ENCODE peak calls at places on chromosomes 3 and 15, in nine cellular contexts. Y is OCI-LY7, I is HCT116, H is hepatocyte, B is GM23338, R is GM23248, T is neural progenitor cell, S is SK-N-SH, V is MM.1S. K is an unnamed sample.
A peak's percentile ranks its signal among the peaks of the same experiment; 100 is the strongest.

GRCh38 chr3:30448946-30449686 is 157.3 kb upstream of the TGFBR2 start:
- DNase-seq in Y (no peak), I (no peak), H (no peak), B (no peak), R (peak; percentile 37), T (no peak), S (no peak), V (no peak), K (no peak)

GRCh38 chr15:57335326-57336118 is 40.8 kb upstream of the CGNL1 start:
- DNase-seq in Y (no peak), I (no peak), H (no peak), B (no peak), R (no peak), T (no peak), S (no peak), V (no peak), K (peak; percentile 22)

GRCh38 chr3:147189016-147189415 is 217.3 kb downstream of the ZIC4 start:
- DNase-seq in Y (no peak), I (no peak), H (no peak), B (no peak), R (peak; percentile 19), T (no peak), S (no peak), V (no peak), K (no peak)

GRCh38 chr3:172154768-172155649 is 115.6 kb downstream of the FNDC3B start:
- DNase-seq in Y (no peak), I (no peak), H (no peak), B (no peak), R (peak; percentile 71), T (no peak), S (no peak), V (no peak), K (no peak)

GRCh38 chr3:28267984-28268849 is 26.8 kb downstream of the CMC1 start:
- DNase-seq in Y (no peak), I (no peak), H (no peak), B (peak; percentile 22), R (no peak), T (no peak), S (no peak), V (no peak), K (peak; percentile 22)

GRCh38 chr15:78049691-78050440 is 27.6 kb downstream of the TBC1D2B start:
- DNase-seq in Y (peak; percentile 53), I (no peak), H (peak; percentile 28), B (no peak), R (peak; percentile 90), T (no peak), S (no peak), V (peak; percentile 49), K (peak; percentile 9)

GRCh38 chr3:81998139-81998755 is 236.8 kb upstream of the GBE1 start:
- DNase-seq in Y (no peak), I (no peak), H (peak; percentile 28), B (no peak), R (peak; percentile 56), T (no peak), S (peak; percentile 22), V (no peak), K (no peak)

GRCh38 chr3:183108470-183108869 is 9.2 kb upstream of the MCCC1 start:
- DNase-seq in Y (no peak), I (no peak), H (no peak), B (no peak), R (no peak), T (no peak), S (peak; percentile 31), V (no peak), K (no peak)

GRCh38 chr3:171284308-171285075 is 175.7 kb downstream of the TNIK start:
- DNase-seq in Y (no peak), I (peak; percentile 51), H (peak; percentile 54), B (no peak), R (peak; percentile 98), T (no peak), S (peak; percentile 3), V (no peak), K (peak; percentile 76)

GRCh38 chr3:4983739-4984510 is 4.7 kb downstream of the BHLHE40 start:
- DNase-seq in Y (peak; percentile 62), I (peak; percentile 73), H (peak; percentile 74), B (no peak), R (peak; percentile 93), T (peak; percentile 25), S (no peak), V (peak; percentile 42), K (peak; percentile 87)

GRCh38 chr3:4981160-4981687 is 2.0 kb downstream of the BHLHE40 start:
- DNase-seq in Y (no peak), I (no peak), H (no peak), B (no peak), R (peak; percentile 58), T (no peak), S (no peak), V (no peak), K (peak; percentile 45)

GRCh38 chr3:4981688-4982494 is 2.7 kb downstream of the BHLHE40 start:
- DNase-seq in Y (no peak), I (no peak), H (peak; percentile 66), B (peak; percentile 58), R (peak; percentile 87), T (no peak), S (no peak), V (no peak), K (peak; percentile 78)

GRCh38 chr3:4984511-4984864 is 5.3 kb downstream of the BHLHE40 start:
- DNase-seq in Y (no peak), I (no peak), H (no peak), B (no peak), R (peak; percentile 51), T (no peak), S (no peak), V (no peak), K (no peak)

GRCh38 chr3:4982773-4983738 is 3.8 kb downstream of the BHLHE40 start:
- DNase-seq in Y (no peak), I (no peak), H (no peak), B (no peak), R (peak; percentile 72), T (no peak), S (no peak), V (no peak), K (no peak)
- H3K4me3 ChIP-seq in Y (no peak overlapping the region), I (peak overlapping the region; percentile 13), H (no peak overlapping the region), B (no peak overlapping the region), R (peak overlapping the region; percentile 90), T (no peak overlapping the region), S (peak overlapping the region; percentile 12), V (no peak overlapping the region), K (peak overlapping the region; percentile 98)

DNA sequence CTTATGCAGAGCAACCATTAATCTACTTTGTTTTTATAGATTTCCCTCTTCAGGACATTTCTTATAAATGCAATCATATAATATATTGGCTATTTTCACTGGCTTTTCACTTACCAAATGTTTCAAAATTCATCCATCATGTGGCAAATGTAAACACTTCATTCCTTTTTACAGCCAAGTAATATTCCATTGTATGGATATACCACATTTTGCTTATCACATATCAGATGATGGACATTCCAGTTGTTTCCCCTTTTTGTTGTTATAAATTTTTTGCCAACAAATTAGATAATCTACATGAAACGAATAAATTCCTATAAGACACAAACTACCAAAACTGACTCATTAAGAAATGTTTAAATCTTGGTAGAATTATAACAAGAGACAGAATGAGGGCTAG is 79.8 kb upstream of the CSPG5 start:
- DNase-seq in Y (no peak), I (no peak), H (no peak), B (no peak), R (no peak), T (no peak), S (no peak), V (no peak), K (no peak)
- TF ChIP-seq EZH2phosphoT487 in Y (no peak), I (no peak), H (no peak), B (no peak), R (no peak), T (no peak), S (no peak), V (no peak), K (no peak)

GRCh38 chr15:73923156-73923487 is 3.1 kb upstream of the LOXL1 start:
- DNase-seq in Y (no peak), I (no peak), H (no peak), B (no peak), R (no peak), T (no peak), S (no peak), V (no peak), K (no peak)

GRCh38 chr15:73923488-73924164 is 2.6 kb upstream of the LOXL1 start:
- DNase-seq in Y (no peak), I (no peak), H (no peak), B (no peak), R (no peak), T (no peak), S (no peak), V (no peak), K (no peak)

GRCh38 chr15:73926191-73927002 is at the start of gene LOXL1:
- DNase-seq in Y (no peak), I (peak; percentile 19), H (peak; percentile 90), B (peak; percentile 87), R (peak; percentile 98), T (peak; percentile 91), S (no peak), V (no peak), K (peak; percentile 56)

GRCh38 chr15:73922186-73923151 is 3.8 kb upstream of the LOXL1 start:
- DNase-seq in Y (no peak), I (no peak), H (peak; percentile 75), B (peak; percentile 92), R (peak; percentile 84), T (peak; percentile 85), S (no peak), V (no peak), K (no peak)

GRCh38 chr15:73924258-73924921 is 1.9 kb upstream of the LOXL1 start:
- DNase-seq in Y (no peak), I (no peak), H (peak; percentile 60), B (no peak), R (peak; percentile 95), T (peak; percentile 39), S (no peak), V (no peak), K (peak; percentile 81)
- H3K4me3 ChIP-seq in Y (no peak overlapping the region), I (no peak overlapping the region), H (no peak overlapping the region), B (no peak overlapping the region), R (peak overlapping the region; percentile 45), T (no peak overlapping the region), S (no peak overlapping the region), V (no peak overlapping the region), K (peak overlapping the region; percentile 90)

GRCh38 chr3:151690645-151691044 is 43.1 kb upstream of the AADACL2 start:
- DNase-seq in Y (no peak), I (no peak), H (no peak), B (no peak), R (no peak), T (no peak), S (no peak), V (no peak), K (no peak)

GRCh38 chr3:151684104-151684503 is 49.6 kb upstream of the AADACL2 start:
- DNase-seq in Y (no peak), I (no peak), H (no peak), B (no peak), R (no peak), T (no peak), S (no peak), V (no peak), K (no peak)

GRCh38 chr3:151688571-151688970 is 45.2 kb upstream of the AADACL2 start:
- DNase-seq in Y (no peak), I (no peak), H (no peak), B (no peak), R (no peak), T (no peak), S (no peak), V (no peak), K (no peak)

DNA sequence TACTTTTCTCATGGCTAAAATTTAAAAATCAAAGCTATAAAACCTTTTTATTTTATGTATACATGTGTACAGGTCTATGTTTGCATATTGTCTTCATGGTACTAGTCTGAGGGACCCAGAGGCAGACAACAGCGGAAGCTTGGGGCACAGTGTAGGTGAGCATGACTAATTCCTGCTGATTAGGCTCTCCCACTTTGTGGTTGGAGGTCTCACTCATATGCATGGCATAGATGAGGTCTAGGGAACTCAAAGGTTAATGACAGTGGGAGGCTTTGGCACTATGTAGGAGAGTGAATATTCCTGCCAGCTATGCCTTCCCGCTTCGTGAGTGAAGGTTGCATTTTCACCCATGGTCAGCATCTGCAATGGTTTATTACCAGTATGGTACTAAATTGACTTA is 47.5 kb upstream of the AADACL2 start:
- DNase-seq in Y (no peak), I (no peak), H (no peak), B (no peak), R (no peak), T (no peak), S (no peak), V (no peak), K (no peak)
- TF ChIP-seq EZH2phosphoT487 in Y (no peak), I (no peak), H (no peak), B (no peak), R (no peak), T (no peak), S (no peak), V (no peak), K (no peak)

K was measured in PC-3.